ENCODE peak calls at places on chromosomes 4 and X, in six cellular contexts. O is GM23248, D is neural progenitor cell, Z is GM23338, C is HCT116, M is MM.1S. T is an unnamed sample.
A peak's percentile ranks its signal among the peaks of the same experiment; 100 is the strongest.

GRCh38 chr4:175431635-175432034 is 380.4 kb downstream of the GPM6A start:
- DNase-seq in M (no peak), O (no peak), C (no peak), Z (no peak), D (no peak), T (no peak)

GRCh38 chr4:54498661-54499111 is 159.1 kb upstream of the KIT start:
- DNase-seq in D (peak; percentile 20), C (no peak), Z (peak; percentile 8), O (peak; percentile 85), M (no peak), T (peak; percentile 90)

GRCh38 chr4:37667197-37668100 is 18.7 kb downstream of the RELL1 start:
- DNase-seq in M (no peak), C (no peak), Z (no peak), O (peak; percentile 9), D (no peak), T (no peak)

GRCh38 chrX:46576458-46576857 is 2.9 kb downstream of the CHST7 start:
- DNase-seq in D (no peak), M (no peak), O (peak; percentile 39), Z (no peak), C (no peak), T (peak; percentile 53)

GRCh38 chrX:103356023-103356798 is at the start of gene TCEAL9:
- DNase-seq in C (peak; percentile 29), M (no peak), Z (peak; percentile 60), O (peak; percentile 84), D (peak; percentile 65), T (peak; percentile 48)

GRCh38 chr4:22246816-22247215 is 269.1 kb downstream of the ADGRA3 start:
- DNase-seq in M (no peak), D (no peak), Z (no peak), O (no peak), C (no peak), T (no peak)

GRCh38 chr4:3531306-3531886 is 826 bp downstream of the LRPAP1 start:
- DNase-seq in D (no peak), O (no peak), C (no peak), Z (no peak), M (no peak), T (no peak)

GRCh38 chr4:53563824-53564223 is 27.5 kb downstream of the LNX1 start:
- DNase-seq in M (no peak), O (peak; percentile 84), D (no peak), Z (no peak), C (no peak), T (peak; percentile 72)

GRCh38 chr4:38860788-38861424 is 4.3 kb upstream of the TLR6 start:
- DNase-seq in M (peak; percentile 85), Z (peak; percentile 94), D (peak; percentile 89), C (peak; percentile 74), O (peak; percentile 62), T (peak; percentile 61)

GRCh38 chrX:9805956-9806355 is 19.7 kb downstream of the SHROOM2 start:
- DNase-seq in D (no peak), O (no peak), M (no peak), Z (no peak), C (no peak), T (no peak)

GRCh38 chr4:4995866-4996265 is 23.4 kb downstream of the CYTL1 start:
- DNase-seq in Z (no peak), D (no peak), M (no peak), C (no peak), O (peak; percentile 31), T (no peak)

GRCh38 chrX:71629467-71629866 is 11.2 kb upstream of the CXCR3 start:
- DNase-seq in O (no peak), M (peak; percentile 61), C (no peak), Z (no peak), D (no peak), T (no peak)

GRCh38 chrX:149512225-149512885 is 7.2 kb upstream of the IDS start:
- DNase-seq in O (peak; percentile 58), D (peak; percentile 62), C (no peak), M (peak; percentile 50), Z (peak; percentile 61), T (peak; percentile 73)

GRCh38 chr4:153248641-153249198 is 44.5 kb downstream of the TRIM2 start:
- DNase-seq in D (no peak), M (no peak), Z (no peak), O (no peak), C (no peak), T (no peak)

GRCh38 chr4:69717778-69718177 is 42.6 kb downstream of the SULT1B1 start:
- DNase-seq in C (no peak), M (no peak), D (no peak), Z (no peak), O (no peak), T (no peak)

GRCh38 chr4:139454111-139454600 is at the start of gene RAB33B:
- DNase-seq in M (no peak), O (peak; percentile 96), C (no peak), Z (no peak), D (peak; percentile 95), T (no peak)

DNA sequence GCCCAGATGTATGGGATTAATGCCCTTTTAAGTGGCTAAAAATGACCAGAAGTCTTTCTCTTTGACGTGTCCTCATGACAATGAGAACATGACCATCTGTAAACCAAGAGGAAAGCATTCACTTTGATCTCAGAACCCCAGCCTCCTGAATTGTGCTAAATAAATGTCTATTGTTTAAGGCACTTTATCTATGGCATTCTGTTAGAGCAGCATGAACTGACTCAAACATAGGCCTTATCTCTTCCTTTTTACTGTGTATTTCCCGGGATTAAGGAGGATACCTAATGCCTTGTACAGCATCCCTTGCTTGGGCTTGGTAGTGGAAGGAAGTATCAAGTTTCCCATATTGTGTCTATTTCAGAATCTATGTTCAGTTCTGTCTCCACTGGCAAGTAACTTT is 47.2 kb upstream of the HS3ST1 start:
- DNase-seq in Z (no peak), D (no peak), M (no peak), C (no peak), O (no peak), T (no peak)
- TF ChIP-seq EZH2 in Z (no peak), D (no peak), M (no peak), C (no peak), O (no peak), T (no peak)

GRCh38 chr4:89575840-89576239 is 261.1 kb downstream of the SNCA start:
- DNase-seq in D (no peak), Z (no peak), C (no peak), M (no peak), O (no peak), T (no peak)

GRCh38 chr4:89567936-89568335 is 260.3 kb upstream of the GPRIN3 start:
- DNase-seq in Z (no peak), C (no peak), O (no peak), D (no peak), M (no peak), T (no peak)

GRCh38 chr4:89570931-89571330 is 263.3 kb upstream of the GPRIN3 start:
- DNase-seq in D (no peak), M (no peak), Z (no peak), O (no peak), C (no peak), T (no peak)

GRCh38 chr4:89572224-89572858 is 264.6 kb downstream of the SNCA start:
- DNase-seq in C (no peak), D (peak; percentile 7), Z (peak; percentile 10), O (no peak), M (no peak), T (no peak)
- TF ChIP-seq EZH2phosphoT487 in C (no peak), D (no peak), Z (no peak), O (no peak), M (no peak), T (no peak)

GRCh38 chrX:27840881-27841280 is 33.1 kb downstream of the MAGEB10 start:
- DNase-seq in Z (peak; percentile 3), D (no peak), O (no peak), M (no peak), C (no peak), T (no peak)
- TF ChIP-seq EZH2 in Z (no peak), D (no peak), O (no peak), M (no peak), C (no peak), T (no peak)

GRCh38 chr4:26140150-26140898 is 180.5 kb upstream of the RBPJ start:
- DNase-seq in O (peak; percentile 67), Z (no peak), C (no peak), D (peak; percentile 12), M (no peak), T (no peak)
- TF ChIP-seq EZH2phosphoT487 in O (no peak), Z (no peak), C (no peak), D (no peak), M (no peak), T (no peak)

DNA sequence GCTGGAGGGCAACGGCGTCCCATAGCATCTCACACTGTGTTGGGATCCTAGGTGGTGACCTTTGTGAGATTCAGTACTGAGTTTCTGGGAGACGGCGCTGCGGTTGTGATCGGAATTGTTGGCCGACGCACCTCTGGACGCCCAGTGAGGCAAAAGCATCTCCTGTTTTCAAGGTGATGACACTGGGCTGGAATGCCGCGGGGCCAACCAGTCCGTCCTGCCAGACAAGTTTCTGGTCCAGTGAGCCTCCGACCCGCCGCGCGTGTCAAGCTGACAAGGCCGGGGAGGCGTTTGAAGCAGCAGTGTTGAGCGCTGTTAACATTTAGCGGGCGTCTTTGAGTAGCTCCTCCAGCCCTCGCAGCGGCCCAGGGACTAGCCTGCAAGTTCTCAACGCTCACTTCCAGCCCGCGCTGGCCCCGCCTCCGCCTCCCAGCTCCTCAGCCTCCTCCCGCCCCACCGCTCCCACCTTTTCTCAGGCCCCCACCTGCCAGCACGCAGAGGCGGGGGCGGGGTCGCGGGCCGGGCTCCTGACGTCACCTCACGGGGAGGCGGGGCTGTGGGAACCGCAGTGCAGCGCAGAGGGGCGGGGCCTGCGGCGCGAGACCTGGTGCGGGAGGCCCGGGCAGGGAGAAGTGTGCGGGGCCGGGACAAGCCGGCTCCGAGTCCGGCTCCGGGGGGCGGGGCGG is 482 bp upstream of the CDS1 start:
- DNase-seq in Z (peak; percentile 97), C (peak; percentile 81), D (peak; percentile 98), M (peak; percentile 94), O (peak; percentile 67), T (peak; percentile 91)
- TF ChIP-seq EZH2 in Z (no peak), C (no peak), D (peak; percentile 43), M (no peak), O (no peak), T (no peak)

DNA sequence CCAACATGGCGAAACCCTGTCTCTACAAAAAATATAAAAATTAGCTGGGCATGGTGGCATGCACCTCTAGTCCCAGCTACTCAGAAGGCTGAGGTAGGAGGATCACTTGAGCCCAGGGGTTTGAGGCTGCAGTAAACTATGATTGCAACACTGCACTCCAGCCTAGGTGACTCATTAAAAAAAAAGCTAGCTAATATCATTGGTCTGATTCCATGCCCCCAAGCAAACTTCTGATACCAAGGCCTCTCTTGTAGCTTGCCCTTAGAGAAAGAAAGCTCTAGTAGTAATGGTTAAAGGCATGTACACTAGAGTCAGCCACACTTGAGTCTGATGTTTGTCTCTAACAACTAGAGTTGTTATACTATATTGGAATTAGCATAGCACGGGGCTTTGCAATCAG is 32.6 kb upstream of the PHF8 start:
- DNase-seq in Z (no peak), O (peak; percentile 62), M (no peak), C (no peak), D (no peak), T (peak; percentile 82)
- TF ChIP-seq EZH2phosphoT487 in Z (no peak), O (no peak), M (no peak), C (no peak), D (no peak), T (no peak)